ENCODE peak calls at places on chromosomes 7 and 10, in five cellular contexts. F is stimulated activated naive CD8-positive, alpha-beta T cell treated with anti-CD3 and anti-CD28 coated beads, Interleukin-15, Interleukin-2, amounts not matched to agents 100 U/mL and 50 U/mL, for 24 hours; O is stimulated activated effector memory CD8-positive, alpha-beta T cell treated with anti-CD3 and anti-CD28 coated beads, Interleukin-12 subunit alpha, Interleukin-12 subunit beta, amount 100 ng/mL, for 72 hours; Q is SHP77; A is A549. X is an unnamed sample.

GRCh38 chr10:61000769-61001730 is 57.1 kb upstream of the RHOBTB1 start:
- DNase-seq in F (no peak), O (no peak), Q (no peak), A (peak), X (no peak)

GRCh38 chr10:21368022-21368582 is 157.4 kb downstream of the SKIDA1 start:
- DNase-seq in F (no peak), O (no peak), Q (no peak), A (peak), X (no peak)

GRCh38 chr10:77887631-77888355 is 38.8 kb downstream of the DLG5 start:
- DNase-seq in F (no peak), O (no peak), Q (no peak), A (no peak), X (peak)

GRCh38 chr10:88227342-88228018 is 355.6 kb downstream of the RNLS start:
- DNase-seq in F (no peak), O (no peak), Q (no peak), A (peak), X (no peak)

GRCh38 chr10:106571216-106571954 is 593.1 kb downstream of the SORCS1 start:
- DNase-seq in F (no peak), O (no peak), Q (peak), A (peak), X (no peak)

GRCh38 chr7:130490287-130490686 is 1.6 kb upstream of the MEST start:
- DNase-seq in F (no peak), O (no peak), Q (no peak), A (no peak), X (no peak)

GRCh38 chr10:33273295-33274002 is 61.0 kb downstream of the NRP1 start:
- DNase-seq in F (no peak), O (no peak), Q (peak), A (peak), X (no peak)

GRCh38 chr10:79243211-79244067 is 103.8 kb upstream of the PPIF start:
- DNase-seq in F (peak), O (peak), Q (no peak), A (no peak), X (peak)

GRCh38 chr10:49407552-49408137 is 11.8 kb upstream of the DRGX start:
- DNase-seq in F (peak), O (peak), Q (peak), A (peak), X (peak)

GRCh38 chr7:131328387-131329175 is 905 bp downstream of the MKLN1 start:
- DNase-seq in F (no peak), O (no peak), Q (no peak), A (no peak), X (peak)

GRCh38 chr10:130226012-130226411 is 89.8 kb downstream of the GLRX3 start:
- DNase-seq in F (no peak), O (no peak), Q (no peak), A (no peak), X (no peak)

GRCh38 chr10:24824536-24824935 is 100.8 kb upstream of the ARHGAP21 start:
- DNase-seq in F (no peak), O (no peak), Q (no peak), A (no peak), X (no peak)

GRCh38 chr10:50992972-50993766 is 81.1 kb upstream of the PRKG1 start:
- DNase-seq in F (no peak), O (no peak), Q (no peak), A (no peak), X (no peak)

GRCh38 chr10:125201108-125201524 is 40.8 kb upstream of the CTBP2 start:
- DNase-seq in F (no peak), O (no peak), Q (no peak), A (peak), X (no peak)

GRCh38 chr7:151264615-151265014 is 16.1 kb upstream of the SMARCD3 start:
- DNase-seq in F (no peak), O (no peak), Q (no peak), A (no peak), X (no peak)

X was measured in NCI-H526.